ENCODE peak calls at places on chromosomes 13 and 19, in eight cellular contexts. M is foreskin fibroblast; V is brain microvascular endothelial cell; W is GM18507; Q is lower leg skin; J is activated gamma-delta T cell; H is spleen; K is activated CD4-positive, alpha-beta T cell treated with anti-CD3 and anti-CD28 coated beads for 24 hours. N is an unnamed sample.

GRCh38 chr13:98847780-98848179 is 95.3 kb upstream of the SLC15A1 start:
- DNase-seq in M (no peak), V (no peak), W (no peak), Q (no peak), J (no peak), H (no peak), K (no peak), N (no peak)

GRCh38 chr13:97107815-97108534 is 113.7 kb upstream of the OXGR1 start:
- DNase-seq in M (no peak), V (peak; percentile 18), W (no peak), Q (no peak), J (no peak), H (no peak), K (no peak), N (no peak)

GRCh38 chr13:98496239-98496668 is 80.7 kb downstream of the STK24 start:
- DNase-seq in M (no peak), V (no peak), W (no peak), Q (peak; percentile 96), J (no peak), H (no peak), K (no peak), N (peak; percentile 77)

GRCh38 chr19:38838208-38838985 is 6.8 kb upstream of the ECH1 start:
- DNase-seq in M (no peak), V (no peak), W (no peak), Q (no peak), J (no peak), H (peak; percentile 60), K (peak; percentile 56), N (no peak)

GRCh38 chr19:15021286-15022007 is 27.8 kb upstream of the CASP14 start:
- DNase-seq in M (no peak), V (no peak), W (no peak), Q (no peak), J (no peak), H (no peak), K (no peak), N (no peak)

GRCh38 chr13:38421590-38422560 is 72.2 kb downstream of the UFM1 start:
- DNase-seq in M (no peak), V (peak; percentile 31), W (no peak), Q (no peak), J (no peak), H (no peak), K (no peak), N (no peak)

GRCh38 chr19:29988351-29988750 is 46.3 kb downstream of the URI1 start:
- DNase-seq in M (no peak), V (no peak), W (no peak), Q (no peak), J (no peak), H (no peak), K (no peak), N (no peak)

GRCh38 chr13:23159587-23160240 is 21.1 kb upstream of the SGCG start:
- DNase-seq in M (no peak), V (no peak), W (no peak), Q (no peak), J (no peak), H (no peak), K (no peak), N (no peak)

GRCh38 chr19:30112171-30112570 is 170.1 kb downstream of the URI1 start:
- DNase-seq in M (no peak), V (no peak), W (no peak), Q (no peak), J (no peak), H (peak; percentile 50), K (no peak), N (no peak)

GRCh38 chr19:35797663-35798062 is 15.0 kb downstream of the PRODH2 start:
- DNase-seq in M (no peak), V (no peak), W (no peak), Q (no peak), J (no peak), H (no peak), K (no peak), N (no peak)

GRCh38 chr19:52600639-52601024 is 30.5 kb downstream of the ZNF701 start:
- DNase-seq in M (peak; percentile 10), V (no peak), W (no peak), Q (peak; percentile 87), J (no peak), H (peak; percentile 76), K (no peak), N (no peak)

GRCh38 chr19:20513179-20513934 is 52.2 kb downstream of the ZNF737 start:
- DNase-seq in M (no peak), V (no peak), W (no peak), Q (no peak), J (no peak), H (no peak), K (no peak), N (no peak)

GRCh38 chr19:4456566-4456842 is 1.1 kb downstream of the UBXN6 start:
- DNase-seq in M (peak; percentile 54), V (peak; percentile 52), W (no peak), Q (no peak), J (no peak), H (peak; percentile 80), K (no peak), N (no peak)

GRCh38 chr19:51364200-51365106 is 1.7 kb downstream of the ETFB start:
- DNase-seq in M (peak; percentile 15), V (no peak), W (no peak), Q (no peak), J (no peak), H (no peak), K (no peak), N (no peak)

GRCh38 chr13:35858665-35859064 is 272.5 kb downstream of the DCLK1 start:
- DNase-seq in M (no peak), V (no peak), W (no peak), Q (no peak), J (no peak), H (no peak), K (no peak), N (no peak)

GRCh38 chr13:45315520-45316167 is 25.3 kb downstream of the TPT1 start:
- DNase-seq in M (no peak), V (no peak), W (no peak), Q (peak; percentile 49), J (no peak), H (no peak), K (no peak), N (no peak)

GRCh38 chr13:113397606-113398425 is 33.9 kb upstream of the GRTP1 start:
- DNase-seq in M (no peak), V (no peak), W (no peak), Q (peak; percentile 82), J (no peak), H (no peak), K (no peak), N (no peak)

GRCh38 chr19:1765182-1765903 is 12.0 kb downstream of the ONECUT3 start:
- DNase-seq in M (no peak), V (no peak), W (no peak), Q (no peak), J (no peak), H (no peak), K (no peak), N (no peak)

GRCh38 chr13:100541882-100542545 is 46.6 kb downstream of the GGACT start:
- DNase-seq in M (no peak), V (no peak), W (no peak), Q (no peak), J (no peak), H (no peak), K (no peak), N (no peak)

GRCh38 chr13:99258210-99258860 is at the start of gene GPR18:
- DNase-seq in M (no peak), V (no peak), W (no peak), Q (no peak), J (no peak), H (no peak), K (peak; percentile 21), N (no peak)

GRCh38 chr19:37931941-37932655 is 25.1 kb downstream of the SIPA1L3 start:
- DNase-seq in M (peak; percentile 21), V (peak; percentile 68), W (peak; percentile 52), Q (peak; percentile 92), J (no peak), H (peak; percentile 87), K (no peak), N (no peak)

GRCh38 chr19:35509018-35509652 is 4.3 kb downstream of the DMKN start:
- DNase-seq in M (no peak), V (no peak), W (peak; percentile 32), Q (no peak), J (no peak), H (peak; percentile 80), K (no peak), N (no peak)

GRCh38 chr19:8988204-8988603 is 22.0 kb downstream of the MUC16 start:
- DNase-seq in M (no peak), V (no peak), W (no peak), Q (no peak), J (no peak), H (peak; percentile 19), K (peak; percentile 9), N (no peak)

GRCh38 chr13:43448605-43449004 is 338.2 kb downstream of the ENOX1 start:
- DNase-seq in M (no peak), V (no peak), W (no peak), Q (no peak), J (no peak), H (no peak), K (no peak), N (no peak)

GRCh38 chr13:34452831-34453230 is 489.2 kb upstream of the NBEA start:
- DNase-seq in M (no peak), V (no peak), W (no peak), Q (no peak), J (no peak), H (no peak), K (no peak), N (no peak)

GRCh38 chr19:14715841-14716240 is 26.0 kb downstream of the ZNF333 start:
- DNase-seq in M (no peak), V (no peak), W (no peak), Q (peak; percentile 61), J (no peak), H (no peak), K (no peak), N (no peak)

GRCh38 chr13:101267656-101268055 is 148.7 kb downstream of the NALCN start:
- DNase-seq in M (peak; percentile 35), V (no peak), W (no peak), Q (no peak), J (no peak), H (no peak), K (no peak), N (no peak)

GRCh38 chr19:49691243-49692101 is 556 bp downstream of the CPT1C start:
- DNase-seq in M (peak; percentile 71), V (peak; percentile 61), W (no peak), Q (no peak), J (no peak), H (no peak), K (no peak), N (no peak)

GRCh38 chr19:18865973-18866799 is 29.8 kb downstream of the CERS1 start:
- DNase-seq in M (peak; percentile 61), V (peak; percentile 31), W (peak; percentile 82), Q (no peak), J (peak; percentile 36), H (peak; percentile 91), K (peak; percentile 54), N (peak; percentile 36)

GRCh38 chr13:110127986-110128511 is 178.9 kb downstream of the COL4A1 start:
- DNase-seq in M (no peak), V (no peak), W (no peak), Q (no peak), J (no peak), H (no peak), K (no peak), N (no peak)